ENCODE peak calls at places on chromosome 11, in nine cellular contexts. One of them, this sample, is unnamed.

GRCh38 chr11:120108154-120108784 is 29.6 kb downstream of the TRIM29 start:
- DNase-seq in T-helper 2 cell: peak
- DNase-seq in NCI-H146: peak
- DNase-seq in upper lobe of right lung: peak
- DNase-seq in GM19239: peak
- DNase-seq in OCI-LY7: peak
- DNase-seq in stimulated activated CD4-positive, alpha-beta T cell treated with anti-CD3 and anti-CD28 coated beads, Interleukin-4, amount 100 ng/mL, for 4 hours: peak
- DNase-seq in RWPE2: no peak
- DNase-seq in MV-4-11: peak
- DNase-seq in this sample: no peak

GRCh38 chr11:108732395-108732794 is 67.5 kb downstream of the DDX10 start:
- DNase-seq in NCI-H146: peak
- DNase-seq in RWPE2: no peak
- DNase-seq in OCI-LY7: no peak
- DNase-seq in upper lobe of right lung: no peak
- DNase-seq in GM19239: no peak
- DNase-seq in T-helper 2 cell: no peak
- DNase-seq in stimulated activated CD4-positive, alpha-beta T cell treated with anti-CD3 and anti-CD28 coated beads, Interleukin-4, amount 100 ng/mL, for 4 hours: no peak
- DNase-seq in MV-4-11: no peak
- DNase-seq in this sample: no peak

GRCh38 chr11:2515401-2516275 is 70.8 kb downstream of the KCNQ1 start:
- DNase-seq in upper lobe of right lung: peak
- DNase-seq in RWPE2: no peak
- DNase-seq in T-helper 2 cell: peak
- DNase-seq in NCI-H146: no peak
- DNase-seq in MV-4-11: no peak
- DNase-seq in stimulated activated CD4-positive, alpha-beta T cell treated with anti-CD3 and anti-CD28 coated beads, Interleukin-4, amount 100 ng/mL, for 4 hours: no peak
- DNase-seq in GM19239: no peak
- DNase-seq in OCI-LY7: no peak
- DNase-seq in this sample: peak

GRCh38 chr11:121551463-121551862 is 98.7 kb upstream of the SORL1-AS1 start:
- DNase-seq in T-helper 2 cell: no peak
- DNase-seq in OCI-LY7: no peak
- DNase-seq in GM19239: no peak
- DNase-seq in MV-4-11: no peak
- DNase-seq in RWPE2: no peak
- DNase-seq in upper lobe of right lung: no peak
- DNase-seq in stimulated activated CD4-positive, alpha-beta T cell treated with anti-CD3 and anti-CD28 coated beads, Interleukin-4, amount 100 ng/mL, for 4 hours: no peak
- DNase-seq in NCI-H146: no peak
- DNase-seq in this sample: no peak

GRCh38 chr11:93741882-93742226 is 382 bp downstream of the C11orf54 start:
- DNase-seq in upper lobe of right lung: no peak
- DNase-seq in T-helper 2 cell: no peak
- DNase-seq in stimulated activated CD4-positive, alpha-beta T cell treated with anti-CD3 and anti-CD28 coated beads, Interleukin-4, amount 100 ng/mL, for 4 hours: no peak
- DNase-seq in GM19239: no peak
- DNase-seq in NCI-H146: peak
- DNase-seq in RWPE2: no peak
- DNase-seq in MV-4-11: no peak
- DNase-seq in OCI-LY7: no peak
- DNase-seq in this sample: no peak

GRCh38 chr11:57480409-57481137 is 20.2 kb downstream of the RTN4RL2 start:
- DNase-seq in GM19239: peak
- DNase-seq in NCI-H146: peak
- DNase-seq in OCI-LY7: peak
- DNase-seq in upper lobe of right lung: peak
- DNase-seq in MV-4-11: peak
- DNase-seq in T-helper 2 cell: no peak
- DNase-seq in RWPE2: no peak
- DNase-seq in stimulated activated CD4-positive, alpha-beta T cell treated with anti-CD3 and anti-CD28 coated beads, Interleukin-4, amount 100 ng/mL, for 4 hours: peak
- DNase-seq in this sample: no peak

GRCh38 chr11:6351782-6352181 is 31.5 kb upstream of the CAVIN3 start:
- DNase-seq in T-helper 2 cell: no peak
- DNase-seq in OCI-LY7: no peak
- DNase-seq in stimulated activated CD4-positive, alpha-beta T cell treated with anti-CD3 and anti-CD28 coated beads, Interleukin-4, amount 100 ng/mL, for 4 hours: no peak
- DNase-seq in upper lobe of right lung: no peak
- DNase-seq in RWPE2: no peak
- DNase-seq in GM19239: no peak
- DNase-seq in MV-4-11: no peak
- DNase-seq in NCI-H146: no peak
- DNase-seq in this sample: no peak

GRCh38 chr11:23897453-23898289 is 599.2 kb upstream of the LUZP2 start:
- DNase-seq in upper lobe of right lung: no peak
- DNase-seq in NCI-H146: no peak
- DNase-seq in OCI-LY7: no peak
- DNase-seq in stimulated activated CD4-positive, alpha-beta T cell treated with anti-CD3 and anti-CD28 coated beads, Interleukin-4, amount 100 ng/mL, for 4 hours: no peak
- DNase-seq in RWPE2: no peak
- DNase-seq in T-helper 2 cell: no peak
- DNase-seq in GM19239: no peak
- DNase-seq in MV-4-11: no peak
- DNase-seq in this sample: no peak

GRCh38 chr11:72321381-72321996 is 77.5 kb upstream of the PHOX2A start:
- DNase-seq in NCI-H146: no peak
- DNase-seq in GM19239: no peak
- DNase-seq in MV-4-11: no peak
- DNase-seq in OCI-LY7: no peak
- DNase-seq in RWPE2: no peak
- DNase-seq in upper lobe of right lung: no peak
- DNase-seq in stimulated activated CD4-positive, alpha-beta T cell treated with anti-CD3 and anti-CD28 coated beads, Interleukin-4, amount 100 ng/mL, for 4 hours: no peak
- DNase-seq in T-helper 2 cell: no peak
- DNase-seq in this sample: no peak

GRCh38 chr11:103901656-103902055 is 134.8 kb upstream of the DDI1 start:
- DNase-seq in GM19239: no peak
- DNase-seq in T-helper 2 cell: no peak
- DNase-seq in RWPE2: no peak
- DNase-seq in OCI-LY7: no peak
- DNase-seq in NCI-H146: no peak
- DNase-seq in MV-4-11: no peak
- DNase-seq in upper lobe of right lung: no peak
- DNase-seq in stimulated activated CD4-positive, alpha-beta T cell treated with anti-CD3 and anti-CD28 coated beads, Interleukin-4, amount 100 ng/mL, for 4 hours: no peak
- DNase-seq in this sample: no peak

GRCh38 chr11:11510939-11511338 is 110.9 kb downstream of the GALNT18 start:
- DNase-seq in GM19239: no peak
- DNase-seq in stimulated activated CD4-positive, alpha-beta T cell treated with anti-CD3 and anti-CD28 coated beads, Interleukin-4, amount 100 ng/mL, for 4 hours: no peak
- DNase-seq in T-helper 2 cell: no peak
- DNase-seq in upper lobe of right lung: no peak
- DNase-seq in NCI-H146: peak
- DNase-seq in OCI-LY7: no peak
- DNase-seq in RWPE2: no peak
- DNase-seq in MV-4-11: no peak
- DNase-seq in this sample: no peak

GRCh38 chr11:121611242-121611641 is 158.5 kb upstream of the SORL1-AS1 start:
- DNase-seq in NCI-H146: peak
- DNase-seq in MV-4-11: no peak
- DNase-seq in RWPE2: no peak
- DNase-seq in T-helper 2 cell: no peak
- DNase-seq in stimulated activated CD4-positive, alpha-beta T cell treated with anti-CD3 and anti-CD28 coated beads, Interleukin-4, amount 100 ng/mL, for 4 hours: no peak
- DNase-seq in OCI-LY7: no peak
- DNase-seq in GM19239: no peak
- DNase-seq in upper lobe of right lung: no peak
- DNase-seq in this sample: no peak

GRCh38 chr11:125457814-125458343 is 38.2 kb downstream of the FEZ1 start:
- DNase-seq in OCI-LY7: no peak
- DNase-seq in RWPE2: no peak
- DNase-seq in upper lobe of right lung: no peak
- DNase-seq in GM19239: no peak
- DNase-seq in NCI-H146: no peak
- DNase-seq in T-helper 2 cell: no peak
- DNase-seq in stimulated activated CD4-positive, alpha-beta T cell treated with anti-CD3 and anti-CD28 coated beads, Interleukin-4, amount 100 ng/mL, for 4 hours: no peak
- DNase-seq in MV-4-11: no peak
- DNase-seq in this sample: no peak

GRCh38 chr11:105524286-105524685 is 85.6 kb upstream of the GRIA4 start:
- DNase-seq in RWPE2: no peak
- DNase-seq in GM19239: no peak
- DNase-seq in MV-4-11: no peak
- DNase-seq in T-helper 2 cell: no peak
- DNase-seq in OCI-LY7: no peak
- DNase-seq in stimulated activated CD4-positive, alpha-beta T cell treated with anti-CD3 and anti-CD28 coated beads, Interleukin-4, amount 100 ng/mL, for 4 hours: no peak
- DNase-seq in NCI-H146: peak
- DNase-seq in upper lobe of right lung: no peak
- DNase-seq in this sample: no peak

GRCh38 chr11:17721242-17721999 is 2.0 kb downstream of the MYOD1 start:
- DNase-seq in stimulated activated CD4-positive, alpha-beta T cell treated with anti-CD3 and anti-CD28 coated beads, Interleukin-4, amount 100 ng/mL, for 4 hours: no peak
- DNase-seq in RWPE2: no peak
- DNase-seq in OCI-LY7: no peak
- DNase-seq in GM19239: no peak
- DNase-seq in NCI-H146: peak
- DNase-seq in MV-4-11: no peak
- DNase-seq in upper lobe of right lung: no peak
- DNase-seq in T-helper 2 cell: no peak
- DNase-seq in this sample: no peak

GRCh38 chr11:44621140-44621681 is 55.7 kb downstream of the CD82 start:
- DNase-seq in OCI-LY7: peak
- DNase-seq in RWPE2: no peak
- DNase-seq in stimulated activated CD4-positive, alpha-beta T cell treated with anti-CD3 and anti-CD28 coated beads, Interleukin-4, amount 100 ng/mL, for 4 hours: peak
- DNase-seq in T-helper 2 cell: peak
- DNase-seq in upper lobe of right lung: peak
- DNase-seq in GM19239: peak
- DNase-seq in NCI-H146: peak
- DNase-seq in MV-4-11: peak
- DNase-seq in this sample: peak

GRCh38 chr11:29321293-29322132 is 695.3 kb downstream of the KCNA4 start:
- DNase-seq in GM19239: no peak
- DNase-seq in OCI-LY7: no peak
- DNase-seq in MV-4-11: no peak
- DNase-seq in stimulated activated CD4-positive, alpha-beta T cell treated with anti-CD3 and anti-CD28 coated beads, Interleukin-4, amount 100 ng/mL, for 4 hours: no peak
- DNase-seq in NCI-H146: no peak
- DNase-seq in upper lobe of right lung: no peak
- DNase-seq in T-helper 2 cell: no peak
- DNase-seq in RWPE2: peak
- DNase-seq in this sample: no peak

GRCh38 chr11:75898871-75899270 is 83.9 kb downstream of the UVRAG start:
- DNase-seq in OCI-LY7: no peak
- DNase-seq in stimulated activated CD4-positive, alpha-beta T cell treated with anti-CD3 and anti-CD28 coated beads, Interleukin-4, amount 100 ng/mL, for 4 hours: no peak
- DNase-seq in RWPE2: no peak
- DNase-seq in upper lobe of right lung: no peak
- DNase-seq in MV-4-11: no peak
- DNase-seq in T-helper 2 cell: no peak
- DNase-seq in NCI-H146: no peak
- DNase-seq in GM19239: no peak
- DNase-seq in this sample: no peak

GRCh38 chr11:61912991-61913698 is 4.2 kb downstream of the RAB3IL1 start:
- DNase-seq in T-helper 2 cell: no peak
- DNase-seq in MV-4-11: no peak
- DNase-seq in upper lobe of right lung: peak
- DNase-seq in NCI-H146: no peak
- DNase-seq in stimulated activated CD4-positive, alpha-beta T cell treated with anti-CD3 and anti-CD28 coated beads, Interleukin-4, amount 100 ng/mL, for 4 hours: no peak
- DNase-seq in GM19239: no peak
- DNase-seq in OCI-LY7: no peak
- DNase-seq in RWPE2: peak
- DNase-seq in this sample: peak

GRCh38 chr11:14370496-14370895 is 11.5 kb upstream of the RRAS2 start:
- DNase-seq in stimulated activated CD4-positive, alpha-beta T cell treated with anti-CD3 and anti-CD28 coated beads, Interleukin-4, amount 100 ng/mL, for 4 hours: no peak
- DNase-seq in NCI-H146: no peak
- DNase-seq in GM19239: no peak
- DNase-seq in MV-4-11: no peak
- DNase-seq in upper lobe of right lung: no peak
- DNase-seq in T-helper 2 cell: no peak
- DNase-seq in OCI-LY7: no peak
- DNase-seq in RWPE2: no peak
- DNase-seq in this sample: no peak

GRCh38 chr11:95451682-95452081 is 220.7 kb upstream of the SESN3 start:
- DNase-seq in RWPE2: no peak
- DNase-seq in stimulated activated CD4-positive, alpha-beta T cell treated with anti-CD3 and anti-CD28 coated beads, Interleukin-4, amount 100 ng/mL, for 4 hours: no peak
- DNase-seq in OCI-LY7: no peak
- DNase-seq in upper lobe of right lung: no peak
- DNase-seq in MV-4-11: peak
- DNase-seq in T-helper 2 cell: no peak
- DNase-seq in NCI-H146: no peak
- DNase-seq in GM19239: no peak
- DNase-seq in this sample: no peak

GRCh38 chr11:62108017-62108750 is 15.6 kb upstream of the INCENP start:
- DNase-seq in T-helper 2 cell: no peak
- DNase-seq in MV-4-11: peak
- DNase-seq in stimulated activated CD4-positive, alpha-beta T cell treated with anti-CD3 and anti-CD28 coated beads, Interleukin-4, amount 100 ng/mL, for 4 hours: no peak
- DNase-seq in RWPE2: no peak
- DNase-seq in GM19239: no peak
- DNase-seq in OCI-LY7: peak
- DNase-seq in NCI-H146: peak
- DNase-seq in upper lobe of right lung: no peak
- DNase-seq in this sample: no peak

GRCh38 chr11:100619484-100619883 is 67.6 kb upstream of the ARHGAP42 start:
- DNase-seq in stimulated activated CD4-positive, alpha-beta T cell treated with anti-CD3 and anti-CD28 coated beads, Interleukin-4, amount 100 ng/mL, for 4 hours: no peak
- DNase-seq in RWPE2: no peak
- DNase-seq in T-helper 2 cell: no peak
- DNase-seq in MV-4-11: no peak
- DNase-seq in OCI-LY7: no peak
- DNase-seq in GM19239: no peak
- DNase-seq in upper lobe of right lung: no peak
- DNase-seq in NCI-H146: no peak
- DNase-seq in this sample: no peak

GRCh38 chr11:17515443-17516176 is 28.6 kb downstream of the USH1C start:
- DNase-seq in RWPE2: no peak
- DNase-seq in OCI-LY7: no peak
- DNase-seq in MV-4-11: no peak
- DNase-seq in GM19239: no peak
- DNase-seq in upper lobe of right lung: no peak
- DNase-seq in stimulated activated CD4-positive, alpha-beta T cell treated with anti-CD3 and anti-CD28 coated beads, Interleukin-4, amount 100 ng/mL, for 4 hours: no peak
- DNase-seq in NCI-H146: no peak
- DNase-seq in T-helper 2 cell: no peak
- DNase-seq in this sample: no peak

This sample was measured in chondrocyte.